ENCODE peak calls at places on chromosome 22, in seven cellular contexts. V is lung, G is foreskin keratinocyte, B is brain microvascular endothelial cell, Y is Caco-2, L is cardiac muscle cell, R is cardiac fibroblast. H is an unnamed sample.

GRCh38 chr22:35761037-35761436 is 43.4 kb downstream of the APOL5 start:
- DNase-seq in Y (peak), R (peak), B (no peak), V (no peak), L (peak), G (no peak), H (peak)

GRCh38 chr22:28005513-28005912 is 86.5 kb upstream of the PITPNB start:
- DNase-seq in G (no peak), B (no peak), L (no peak), V (no peak), R (no peak), Y (no peak), H (no peak)

GRCh38 chr22:39763276-39763675 is 130.3 kb downstream of the ENTHD1 start:
- DNase-seq in V (no peak), L (no peak), Y (no peak), G (no peak), R (no peak), B (no peak), H (no peak)

GRCh38 chr22:28019881-28020861 is 101.1 kb upstream of the PITPNB start:
- DNase-seq in V (peak), L (peak), R (peak), Y (peak), G (no peak), B (peak), H (peak)

GRCh38 chr22:44931077-44931540 is 78.7 kb downstream of the PHF21B start:
- DNase-seq in Y (no peak), L (peak), B (no peak), R (peak), G (no peak), V (peak), H (no peak)

GRCh38 chr22:39960791-39961746 is 872 bp downstream of the TMA7B start:
- DNase-seq in Y (no peak), V (peak), R (peak), B (peak), G (peak), L (peak), H (peak)

GRCh38 chr22:40878937-40879336 is 17.0 kb upstream of the DNAJB7 start:
- DNase-seq in B (no peak), G (no peak), R (no peak), V (no peak), Y (no peak), L (no peak), H (no peak)

GRCh38 chr22:27144345-27144744 is 487.0 kb downstream of the MIAT start:
- DNase-seq in B (no peak), V (no peak), R (no peak), L (no peak), G (no peak), Y (no peak), H (no peak)

GRCh38 chr22:50314455-50315288 is 7.2 kb upstream of the PLXNB2 start:
- DNase-seq in R (no peak), L (no peak), V (peak), Y (no peak), B (no peak), G (no peak), H (peak)

DNA sequence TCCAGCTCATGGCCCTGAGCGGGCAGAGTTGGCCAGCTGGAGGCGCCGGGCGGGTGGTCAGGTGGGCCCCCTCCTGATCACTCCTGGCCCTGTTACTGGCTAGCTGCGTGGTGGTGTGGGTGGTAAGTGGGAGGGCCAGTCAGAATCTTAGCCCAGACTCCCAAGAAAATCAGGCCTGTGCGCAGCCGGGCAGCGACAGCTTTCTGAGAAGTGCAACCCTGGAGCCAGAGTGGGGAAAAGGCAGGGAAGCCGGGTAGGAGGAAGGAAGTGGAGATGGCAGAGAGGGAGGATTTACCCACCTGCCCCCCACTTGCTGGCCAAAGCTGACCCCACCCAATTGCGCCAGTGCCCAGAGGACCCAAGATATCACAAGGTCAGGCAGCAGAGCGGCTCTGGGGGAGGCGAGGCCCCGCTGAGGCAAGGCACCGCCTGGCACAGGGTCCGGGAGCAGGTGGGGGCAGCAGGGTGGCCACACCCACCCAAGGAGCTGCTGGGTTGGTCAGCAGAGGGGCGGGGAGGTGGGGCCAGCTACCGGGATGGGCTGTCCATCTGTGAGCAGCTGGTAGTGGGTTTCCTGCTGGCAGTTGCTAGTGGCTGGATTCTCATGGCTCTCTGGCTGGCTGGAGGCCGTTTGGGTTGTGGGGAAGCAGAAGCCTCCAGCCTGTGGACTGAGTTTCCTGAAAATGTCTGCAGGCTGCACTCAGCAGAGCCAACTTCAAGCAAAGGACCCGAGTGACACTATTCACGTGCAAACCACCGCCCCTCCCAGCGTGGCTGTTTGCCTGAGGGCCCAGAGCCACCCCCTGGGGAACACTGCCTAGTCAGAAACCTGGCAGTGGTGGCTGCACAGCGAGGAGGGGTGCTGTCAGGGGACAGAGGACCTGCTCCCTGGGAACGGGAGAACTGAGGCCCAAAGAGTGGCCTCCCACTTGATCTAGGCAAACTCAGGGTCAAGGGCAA is 196.3 kb downstream of the IGLL1 start:
- DNase-seq in L (peak), R (peak), V (no peak), B (no peak), G (no peak), Y (no peak), H (no peak)
- TF ChIP-seq CTCF in L (no peak), R (no peak), V (no peak), B (no peak), G (no peak), Y (no peak), H (no peak)

GRCh38 chr22:37266581-37267127 is 15.7 kb upstream of the CYTH4 start:
- DNase-seq in Y (no peak), L (no peak), R (no peak), V (no peak), B (no peak), G (no peak), H (no peak)

GRCh38 chr22:37269930-37270678 is 12.2 kb upstream of the CYTH4 start:
- DNase-seq in Y (no peak), G (no peak), V (no peak), R (no peak), L (no peak), B (no peak), H (no peak)

GRCh38 chr22:37267128-37267587 is 15.2 kb upstream of the CYTH4 start:
- DNase-seq in G (no peak), R (peak), Y (peak), L (peak), B (no peak), V (peak), H (peak)

GRCh38 chr22:37270928-37271650 is 11.2 kb upstream of the CYTH4 start:
- DNase-seq in V (no peak), G (no peak), B (no peak), Y (no peak), L (peak), R (peak), H (no peak)

DNA sequence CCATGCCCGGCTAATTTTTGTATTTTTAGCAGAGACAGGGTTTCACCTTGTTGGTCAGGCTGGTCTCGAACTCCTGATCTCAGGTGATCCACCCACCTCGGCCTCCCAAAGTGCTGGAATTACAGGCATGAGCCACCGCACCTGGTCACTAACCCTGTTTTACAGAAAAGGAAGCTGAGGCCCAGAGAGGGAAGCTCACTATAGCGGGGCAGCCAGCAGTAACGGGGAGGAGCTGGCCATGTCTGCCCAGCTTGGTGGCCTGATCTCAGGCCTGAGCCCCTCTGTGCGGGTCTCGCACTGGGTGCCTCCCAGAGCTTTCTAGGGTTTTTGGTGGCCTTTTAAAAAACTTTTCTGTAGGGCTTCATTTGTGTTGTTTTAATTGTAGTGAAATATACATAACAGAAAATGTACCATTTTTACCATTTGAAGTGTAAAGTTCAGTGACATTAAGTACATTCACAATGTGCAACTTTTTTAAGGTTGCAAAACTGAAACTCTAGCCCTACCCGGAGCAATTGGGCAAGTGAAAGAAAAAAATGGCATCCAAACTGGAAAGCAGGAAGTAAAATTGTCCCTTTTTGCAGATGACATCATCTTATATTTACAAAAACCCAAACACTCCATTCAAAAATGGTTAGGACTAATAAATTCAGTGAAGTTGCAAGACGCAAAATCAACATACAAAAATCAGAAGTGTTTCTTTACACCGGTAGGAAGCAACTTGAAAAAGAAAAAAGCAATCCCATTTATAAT is 14.5 kb upstream of the CYTH4 start:
- DNase-seq in R (no peak), Y (no peak), V (no peak), B (no peak), G (no peak), L (no peak), H (no peak)
- TF ChIP-seq CTCF in R (no peak), Y (no peak), V (no peak), B (no peak), G (no peak), L (no peak), H (no peak)

GRCh38 chr22:29095459-29095858 is 22.6 kb downstream of the KREMEN1 start:
- DNase-seq in V (no peak), G (no peak), Y (peak), B (no peak), R (no peak), L (no peak), H (no peak)

GRCh38 chr22:29093501-29093921 is 20.7 kb downstream of the KREMEN1 start:
- DNase-seq in L (peak), Y (no peak), R (peak), G (no peak), B (no peak), V (no peak), H (no peak)

GRCh38 chr22:29092243-29092642 is 19.4 kb downstream of the KREMEN1 start:
- DNase-seq in B (no peak), V (no peak), G (no peak), L (no peak), Y (no peak), R (no peak), H (no peak)

GRCh38 chr22:29093980-29094379 is 21.1 kb downstream of the KREMEN1 start:
- DNase-seq in Y (no peak), R (peak), G (no peak), L (peak), B (no peak), V (no peak), H (no peak)

GRCh38 chr22:29093030-29093429 is 20.2 kb downstream of the KREMEN1 start:
- DNase-seq in G (no peak), B (no peak), Y (no peak), L (no peak), V (no peak), R (no peak), H (no peak)
- TF ChIP-seq CTCF in G (no peak), B (no peak), Y (no peak), L (no peak), V (no peak), R (no peak), H (no peak)

GRCh38 chr22:43827926-43828710 is 16.0 kb upstream of the EFCAB6 start:
- DNase-seq in R (no peak), Y (no peak), V (no peak), L (no peak), B (no peak), G (no peak), H (no peak)
- TF ChIP-seq CTCF in R (no peak), Y (no peak), V (no peak), L (no peak), B (peak), G (peak), H (no peak)

DNA sequence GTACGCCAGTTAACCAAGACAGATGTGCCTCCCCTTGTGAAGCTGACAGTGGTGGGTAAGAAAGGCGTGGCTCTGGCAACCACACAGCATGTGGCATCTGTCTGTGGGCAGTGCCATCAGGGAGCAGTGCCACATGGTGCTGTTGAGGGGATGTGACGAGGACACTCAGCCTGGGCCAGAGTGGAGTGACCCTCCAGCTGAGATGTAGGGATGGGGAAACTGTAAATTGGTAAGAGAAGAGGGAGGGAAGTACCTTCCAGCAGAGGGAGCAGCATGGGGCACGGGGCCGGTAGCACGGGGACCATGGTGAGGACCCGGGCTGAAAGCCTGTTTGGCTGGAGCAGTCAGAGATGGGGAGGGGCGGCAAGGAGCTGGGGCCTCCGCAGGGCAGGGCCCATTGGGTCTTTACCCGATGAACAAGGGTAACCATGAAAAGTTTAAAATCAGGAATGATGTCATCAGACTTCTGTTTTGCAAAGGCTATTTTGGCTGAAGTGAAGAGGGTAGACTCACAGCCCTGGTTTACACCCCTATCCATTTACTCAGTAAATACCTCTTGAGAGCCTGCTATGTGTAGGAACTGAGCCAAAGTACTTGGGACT is 10.4 kb downstream of the TMPRSS6 start:
- DNase-seq in R (no peak), G (no peak), L (no peak), B (no peak), Y (no peak), V (no peak), H (peak)
- TF ChIP-seq CTCF in R (no peak), G (peak), L (peak), B (peak), Y (peak), V (no peak), H (peak)